ENCODE peak calls at places on chromosome 22, in nine cellular contexts. J, H, Q, F, Y, E, R, G and L are unnamed samples.

GRCh38 chr22:45242778-45243191 is 2.1 kb upstream of the KIAA0930 start:
- DNase-seq in F (no peak), E (no peak), Y (peak), G (no peak), Q (peak), H (peak), J (no peak), R (no peak), L (no peak)

GRCh38 chr22:27795053-27795452 is 6.5 kb downstream of the MN1 start:
- DNase-seq in R (no peak), H (no peak), G (no peak), Q (no peak), Y (peak), F (no peak), J (no peak), E (no peak), L (no peak)

GRCh38 chr22:45929649-45930048 is 47.3 kb downstream of the WNT7B start:
- DNase-seq in R (no peak), Y (no peak), Q (no peak), H (no peak), E (no peak), J (no peak), G (no peak), F (no peak), L (no peak)

GRCh38 chr22:27720860-27721259 is 80.7 kb downstream of the MN1 start:
- DNase-seq in Y (peak), R (no peak), E (no peak), Q (no peak), J (no peak), H (no peak), F (no peak), G (no peak), L (peak)

GRCh38 chr22:37731804-37732471 is 35.1 kb downstream of the TRIOBP start:
- DNase-seq in J (no peak), H (no peak), F (no peak), Q (no peak), Y (no peak), G (peak), R (no peak), E (no peak), L (no peak)

GRCh38 chr22:47384977-47385376 is 622.5 kb downstream of the TBC1D22A start:
- DNase-seq in F (no peak), G (no peak), Q (no peak), H (no peak), E (no peak), Y (no peak), R (no peak), J (no peak), L (no peak)

GRCh38 chr22:29224121-29224858 is 18.6 kb downstream of the EMID1 start:
- DNase-seq in Y (peak), J (no peak), F (peak), R (no peak), H (no peak), E (no peak), G (no peak), Q (peak), L (no peak)

GRCh38 chr22:45690008-45690407 is 18.4 kb downstream of the ATXN10 start:
- DNase-seq in R (no peak), E (no peak), Y (no peak), Q (no peak), F (no peak), J (no peak), H (no peak), G (no peak), L (no peak)

GRCh38 chr22:37626144-37626543 is 13.3 kb upstream of the SH3BP1 start:
- DNase-seq in J (no peak), Q (no peak), E (no peak), G (peak), Y (peak), F (no peak), R (peak), H (peak), L (no peak)

GRCh38 chr22:37187891-37188761 is at the start of gene C1QTNF6:
- DNase-seq in H (peak), E (no peak), Q (peak), R (no peak), G (no peak), J (no peak), Y (peak), F (peak), L (no peak)

GRCh38 chr22:30444632-30445437 is 19.3 kb downstream of the MTFP1 start:
- DNase-seq in J (no peak), G (peak), Y (peak), E (no peak), Q (no peak), H (peak), F (peak), R (peak), L (no peak)

GRCh38 chr22:29345932-29346331 is 30.4 kb upstream of the RASL10A start:
- DNase-seq in G (no peak), R (no peak), Y (no peak), J (no peak), E (no peak), H (no peak), Q (no peak), F (peak), L (no peak)

GRCh38 chr22:45164217-45165123 is 745 bp downstream of the NUP50 start:
- DNase-seq in R (no peak), F (peak), J (no peak), Q (peak), E (peak), Y (peak), H (peak), G (peak), L (no peak)

GRCh38 chr22:45503071-45503815 is 560 bp downstream of the FBLN1 start:
- DNase-seq in Y (peak), J (no peak), E (no peak), G (peak), F (no peak), H (no peak), Q (no peak), R (no peak), L (no peak)

GRCh38 chr22:50150161-50151129 is 20.1 kb upstream of the PANX2 start:
- DNase-seq in F (peak), J (no peak), H (no peak), E (no peak), R (no peak), Q (peak), Y (no peak), G (no peak), L (no peak)

GRCh38 chr22:47801541-47802245 is 1039.2 kb downstream of the TBC1D22A start:
- DNase-seq in H (no peak), G (no peak), F (no peak), Y (no peak), R (no peak), Q (no peak), E (no peak), J (no peak), L (no peak)

GRCh38 chr22:24053481-24054226 is 42.5 kb downstream of the CABIN1 start:
- DNase-seq in H (no peak), R (no peak), Q (no peak), E (no peak), F (no peak), Y (no peak), J (peak), G (peak), L (no peak)

GRCh38 chr22:47163876-47164513 is 401.5 kb downstream of the TBC1D22A start:
- DNase-seq in E (no peak), R (no peak), H (no peak), F (no peak), Q (peak), Y (peak), G (no peak), J (no peak), L (no peak)

GRCh38 chr22:33538277-33538885 is 381.9 kb downstream of the LARGE1 start:
- DNase-seq in E (no peak), Q (no peak), R (no peak), F (no peak), G (no peak), H (no peak), Y (no peak), J (no peak), L (no peak)

GRCh38 chr22:47678048-47678447 is 915.6 kb downstream of the TBC1D22A start:
- DNase-seq in J (no peak), F (no peak), Q (no peak), Y (no peak), E (no peak), R (no peak), H (no peak), G (no peak), L (no peak)

GRCh38 chr22:29112102-29112501 is 39.3 kb downstream of the KREMEN1 start:
- DNase-seq in Y (no peak), G (no peak), J (no peak), Q (no peak), R (no peak), H (no peak), E (no peak), F (no peak), L (no peak)

GRCh38 chr22:29810156-29810555 is 27.9 kb downstream of the ASCC2 start:
- DNase-seq in R (no peak), G (no peak), H (peak), E (no peak), F (no peak), Q (no peak), Y (no peak), J (no peak), L (no peak)

GRCh38 chr22:38032681-38033521 is 24.3 kb upstream of the PICK1 start:
- DNase-seq in R (no peak), Y (no peak), E (no peak), J (no peak), Q (no peak), F (peak), G (no peak), H (peak), L (peak)

GRCh38 chr22:27637604-27638003 is 164.0 kb downstream of the MN1 start:
- DNase-seq in Q (no peak), J (no peak), H (peak), G (no peak), R (no peak), F (peak), E (no peak), Y (no peak), L (no peak)

GRCh38 chr22:36221799-36222751 is 17.3 kb downstream of the APOL2 start:
- DNase-seq in R (peak), G (peak), E (peak), Y (no peak), H (peak), J (no peak), Q (no peak), F (peak), L (no peak)

GRCh38 chr22:36546932-36547331 is 18.0 kb upstream of the EIF3D start:
- DNase-seq in Q (no peak), G (no peak), F (peak), Y (no peak), J (no peak), H (peak), R (no peak), E (no peak), L (no peak)

GRCh38 chr22:50656122-50657070 is 16.2 kb upstream of the SHANK3 start:
- DNase-seq in G (no peak), R (no peak), H (peak), F (peak), J (no peak), Y (peak), E (no peak), Q (no peak), L (no peak)

GRCh38 chr22:40595497-40596234 is 40.9 kb downstream of the MRTFA start:
- DNase-seq in Y (no peak), G (no peak), J (no peak), R (no peak), H (peak), F (no peak), Q (no peak), E (no peak), L (no peak)

DNA sequence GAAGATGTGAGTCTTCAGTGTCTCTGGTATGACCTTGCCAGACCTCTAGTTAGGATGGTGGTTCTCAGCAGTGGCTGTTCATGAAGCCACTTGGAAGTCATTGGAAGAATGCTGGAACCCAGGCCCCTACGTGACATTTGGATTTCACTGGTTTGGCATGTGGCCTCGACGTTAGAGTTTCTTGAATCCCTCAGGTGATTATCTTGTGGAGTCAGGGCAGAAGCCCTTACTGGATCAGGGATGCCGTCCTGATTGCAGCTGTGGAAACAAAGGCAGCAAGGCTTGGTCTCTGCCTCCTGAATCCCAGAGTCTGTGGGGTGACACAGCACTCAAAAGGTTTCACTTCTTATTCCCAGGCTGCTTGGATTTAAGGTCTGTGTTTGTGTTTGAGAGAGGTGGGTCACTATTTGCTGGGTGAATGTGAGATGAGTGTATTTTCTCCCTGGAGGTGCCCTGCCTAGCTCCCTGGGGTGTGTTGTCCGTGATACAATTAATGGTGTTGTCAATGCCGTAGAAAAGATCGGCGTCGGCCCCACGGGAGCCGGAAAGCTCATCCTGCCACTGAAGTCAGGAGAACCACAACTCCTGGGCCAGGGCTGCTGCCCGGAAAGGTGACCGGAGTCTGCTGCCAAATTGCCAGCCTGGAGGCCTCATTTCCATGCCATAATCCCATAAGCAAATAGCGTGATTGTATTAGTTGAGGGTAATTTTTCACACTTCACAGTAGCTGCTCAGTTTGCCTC is 939.0 kb downstream of the BRD1 start:
- DNase-seq in R (no peak), J (no peak), H (no peak), Q (peak), G (no peak), Y (peak), E (no peak), F (no peak), L (no peak)
- TF ChIP-seq CTCF in R (no peak), J (no peak), H (no peak), Q (no peak), G (no peak), Y (no peak), E (no peak), F (no peak), L (no peak)

GRCh38 chr22:39529487-39529851 is 3.1 kb downstream of the RPS19BP1 start:
- DNase-seq in Y (no peak), F (no peak), J (no peak), R (no peak), G (no peak), Q (no peak), H (no peak), E (no peak), L (no peak)
- TF ChIP-seq CTCF in Y (no peak), F (no peak), J (no peak), R (no peak), G (no peak), Q (no peak), H (no peak), E (peak), L (no peak)

GRCh38 chr22:39185601-39186012 is 33.1 kb upstream of the CBX7 start:
- DNase-seq in R (peak), J (no peak), Y (peak), H (peak), F (peak), Q (peak), G (no peak), E (no peak), L (no peak)
- TF ChIP-seq CTCF in R (peak), J (no peak), Y (peak), H (peak), F (peak), Q (no peak), G (no peak), E (no peak), L (peak)

GRCh38 chr22:22171357-22172218 is 73.0 kb upstream of the VPREB1 start:
- DNase-seq in Y (no peak), Q (no peak), J (no peak), G (no peak), F (no peak), E (no peak), H (peak), R (no peak), L (no peak)
- TF ChIP-seq CTCF in Y (peak), Q (no peak), J (peak), G (peak), F (peak), E (no peak), H (peak), R (no peak), L (peak)

GRCh38 chr22:22870577-22871398 is 16.8 kb upstream of the IGLL5 start:
- DNase-seq in H (no peak), E (no peak), Q (no peak), Y (no peak), F (no peak), R (no peak), J (no peak), G (no peak), L (no peak)
- TF ChIP-seq CTCF in H (no peak), E (no peak), Q (no peak), Y (no peak), F (peak), R (no peak), J (no peak), G (peak), L (no peak)

GRCh38 chr22:42930810-42931420 is 73.8 kb upstream of the ARFGAP3 start:
- DNase-seq in F (peak), E (no peak), H (no peak), R (no peak), G (no peak), Y (no peak), J (no peak), Q (no peak), L (no peak)
- TF ChIP-seq CTCF in F (no peak), E (no peak), H (no peak), R (no peak), G (peak), Y (no peak), J (no peak), Q (no peak), L (peak)

DNA sequence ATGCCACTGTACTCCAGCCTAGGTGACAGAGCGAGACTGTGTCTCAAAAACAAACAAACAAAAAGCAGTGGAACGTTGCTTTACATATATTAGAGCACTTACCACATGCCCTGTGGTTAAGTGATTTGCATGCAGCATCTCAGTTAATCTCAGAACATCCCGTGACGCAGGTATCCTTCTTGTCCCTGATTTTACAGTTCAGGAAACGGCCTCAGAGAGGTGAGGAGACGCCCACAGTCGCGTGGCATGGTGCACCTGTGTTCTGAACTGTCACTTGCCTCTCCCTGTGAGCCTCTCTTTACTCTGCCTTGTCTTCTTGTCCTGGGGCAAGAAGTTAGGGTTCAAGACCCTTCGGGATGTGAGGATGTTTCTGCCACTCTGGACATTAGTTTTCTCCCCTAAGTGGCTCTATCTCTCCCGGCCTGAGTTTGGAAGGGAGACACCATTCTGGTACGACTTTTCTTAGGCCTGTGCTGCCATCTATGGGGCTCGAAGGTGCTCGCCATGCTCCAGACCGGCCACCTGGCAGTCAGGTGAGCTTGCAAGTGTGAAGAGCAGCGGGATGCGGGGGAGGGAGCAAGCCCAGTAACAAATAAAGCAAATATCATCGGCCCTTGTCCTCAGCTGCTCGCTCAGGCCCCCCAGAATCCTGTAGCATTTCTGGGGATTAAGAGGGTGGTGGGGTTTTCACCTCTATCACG is 25.6 kb downstream of the YWHAH start:
- DNase-seq in J (no peak), E (peak), H (peak), G (peak), R (peak), Y (peak), Q (peak), F (peak), L (peak)
- TF ChIP-seq CTCF in J (peak), E (no peak), H (peak), G (peak), R (no peak), Y (peak), Q (no peak), F (peak), L (peak)

GRCh38 chr22:19948057-19948760 is 6.6 kb upstream of the TXNRD2 start:
- DNase-seq in H (no peak), Y (no peak), E (no peak), R (no peak), G (no peak), J (no peak), Q (peak), F (no peak), L (no peak)
- TF ChIP-seq CTCF in H (no peak), Y (no peak), E (peak), R (no peak), G (no peak), J (no peak), Q (peak), F (no peak), L (no peak)

GRCh38 chr22:17911312-17911705 is 113.1 kb downstream of the MICAL3 start:
- DNase-seq in Y (no peak), H (no peak), G (no peak), E (no peak), F (no peak), J (no peak), Q (no peak), R (no peak), L (no peak)

GRCh38 chr22:17911887-17912286 is 112.5 kb downstream of the MICAL3 start:
- DNase-seq in R (no peak), G (no peak), H (no peak), Y (no peak), Q (no peak), J (no peak), E (no peak), F (no peak), L (no peak)

GRCh38 chr22:17912942-17913704 is 111.2 kb downstream of the MICAL3 start:
- DNase-seq in F (no peak), E (no peak), G (no peak), Y (no peak), H (no peak), R (no peak), Q (no peak), J (no peak), L (no peak)

GRCh38 chr22:17907731-17908051 is 116.7 kb downstream of the MICAL3 start:
- DNase-seq in F (no peak), J (no peak), Y (no peak), G (no peak), H (peak), E (no peak), Q (no peak), R (no peak), L (no peak)

DNA sequence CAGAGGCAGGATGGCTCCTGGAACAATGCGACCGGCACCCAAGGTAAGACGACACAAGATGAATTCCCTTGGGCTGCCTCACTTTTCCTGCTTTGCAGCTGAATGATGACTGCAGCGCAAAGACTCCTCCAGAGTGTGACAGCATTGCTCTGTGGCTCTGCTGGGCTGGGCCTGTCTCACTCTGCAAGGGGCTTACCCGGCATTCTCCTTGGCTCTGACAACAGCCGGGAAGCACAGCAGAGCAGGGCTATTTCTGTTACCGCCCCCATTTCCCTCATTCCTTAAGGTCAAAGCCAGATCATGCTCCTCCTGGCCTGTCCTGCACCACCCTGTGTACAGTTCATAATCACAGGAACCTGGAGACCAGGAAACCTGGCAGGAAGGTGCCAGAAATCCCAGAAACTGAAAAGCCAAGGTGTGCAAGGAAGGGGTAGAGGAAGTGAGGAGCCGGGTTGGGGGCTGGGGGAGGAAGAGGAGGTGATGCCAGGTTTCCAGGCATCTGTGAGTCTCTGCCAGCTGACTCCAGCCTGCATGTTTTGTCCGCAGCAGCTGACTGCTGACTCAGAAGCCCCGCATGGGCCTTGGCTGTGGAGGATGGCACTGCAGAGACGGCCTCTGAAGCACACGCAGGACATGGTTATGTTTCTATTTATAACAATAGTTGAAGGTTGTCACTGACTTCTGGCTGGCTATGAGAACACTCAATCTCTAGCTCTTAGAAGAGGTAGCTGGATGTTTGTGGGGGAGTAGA is 113.6 kb downstream of the MICAL3 start:
- DNase-seq in G (no peak), Q (no peak), Y (peak), F (peak), E (no peak), R (no peak), H (peak), J (no peak), L (peak)
- TF ChIP-seq CTCF in G (peak), Q (no peak), Y (peak), F (peak), E (no peak), R (no peak), H (peak), J (no peak), L (peak)

DNA sequence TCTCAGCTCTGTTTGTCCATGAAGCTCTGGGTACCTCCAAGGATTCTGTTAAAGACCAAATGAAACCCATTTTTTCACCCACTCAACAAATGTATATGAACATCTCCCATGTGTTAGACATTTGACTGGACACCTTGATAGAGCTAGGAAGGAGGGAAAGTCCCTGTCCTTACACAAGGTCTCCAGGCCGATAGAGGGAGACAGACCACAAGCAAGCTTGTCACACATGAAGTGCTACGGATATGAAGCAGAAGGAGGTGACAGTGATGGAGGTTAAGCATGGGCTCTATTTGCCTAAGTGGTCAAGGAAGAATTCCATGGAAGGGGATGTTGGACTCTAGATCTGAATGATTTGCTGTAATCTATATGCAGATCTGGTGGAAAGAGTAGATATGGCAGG is 138.5 kb downstream of the MYO18B start:
- DNase-seq in F (no peak), Q (no peak), Y (no peak), G (no peak), J (peak), H (no peak), E (no peak), R (no peak), L (no peak)
- TF ChIP-seq CTCF in F (no peak), Q (no peak), Y (no peak), G (peak), J (peak), H (no peak), E (no peak), R (no peak), L (no peak)